ENCODE peak calls at places on chromosomes 7 and 10, in nine cellular contexts. One of them, this sample, is unnamed.

GRCh38 chr7:126702242-126703016 is 550.3 kb downstream of the GRM8 start:
- DNase-seq in SW 1271: no peak
- DNase-seq in stomach: no peak
- DNase-seq in A172: no peak
- DNase-seq in kidney: no peak
- DNase-seq in GM23248: no peak
- DNase-seq in KBM-7: peak; percentile 11
- DNase-seq in NCI-H1092 treated with DMSO at 0.1 percent for 48 hours: no peak
- DNase-seq in astrocyte of the spinal cord: no peak
- DNase-seq in this sample: no peak

GRCh38 chr7:77565917-77566316 is 28.8 kb downstream of the PTPN12 start:
- DNase-seq in SW 1271: no peak
- DNase-seq in stomach: no peak
- DNase-seq in A172: no peak
- DNase-seq in kidney: no peak
- DNase-seq in GM23248: peak; percentile 92
- DNase-seq in KBM-7: no peak
- DNase-seq in NCI-H1092 treated with DMSO at 0.1 percent for 48 hours: no peak
- DNase-seq in astrocyte of the spinal cord: no peak
- DNase-seq in this sample: no peak

GRCh38 chr7:84176716-84177115 is 17.9 kb downstream of the SEMA3A start:
- DNase-seq in SW 1271: no peak
- DNase-seq in stomach: no peak
- DNase-seq in A172: no peak
- DNase-seq in kidney: no peak
- DNase-seq in GM23248: peak; percentile 37
- DNase-seq in KBM-7: no peak
- DNase-seq in NCI-H1092 treated with DMSO at 0.1 percent for 48 hours: no peak
- DNase-seq in astrocyte of the spinal cord: no peak
- DNase-seq in this sample: no peak

GRCh38 chr7:39589323-39590111 is 23.3 kb downstream of the YAE1 start:
- DNase-seq in SW 1271: no peak
- DNase-seq in stomach: no peak
- DNase-seq in A172: peak; percentile 95
- DNase-seq in kidney: no peak
- DNase-seq in GM23248: peak; percentile 87
- DNase-seq in KBM-7: peak; percentile 94
- DNase-seq in NCI-H1092 treated with DMSO at 0.1 percent for 48 hours: no peak
- DNase-seq in astrocyte of the spinal cord: peak; percentile 89
- DNase-seq in this sample: peak; percentile 95

GRCh38 chr7:123871998-123872867 is 27.3 kb downstream of the HYAL4 start:
- DNase-seq in SW 1271: no peak
- DNase-seq in stomach: peak; percentile 65
- DNase-seq in A172: peak; percentile 53
- DNase-seq in kidney: no peak
- DNase-seq in GM23248: peak; percentile 50
- DNase-seq in KBM-7: peak; percentile 24
- DNase-seq in NCI-H1092 treated with DMSO at 0.1 percent for 48 hours: peak; percentile 87
- DNase-seq in astrocyte of the spinal cord: peak; percentile 52
- DNase-seq in this sample: peak; percentile 27

GRCh38 chr7:99193527-99194214 is 14.2 kb downstream of the KPNA7 start:
- DNase-seq in SW 1271: no peak
- DNase-seq in stomach: no peak
- DNase-seq in A172: peak; percentile 58
- DNase-seq in kidney: no peak
- DNase-seq in GM23248: peak; percentile 80
- DNase-seq in KBM-7: no peak
- DNase-seq in NCI-H1092 treated with DMSO at 0.1 percent for 48 hours: no peak
- DNase-seq in astrocyte of the spinal cord: peak; percentile 56
- DNase-seq in this sample: no peak

GRCh38 chr7:37421820-37422219 is 26.8 kb downstream of the ELMO1 start:
- DNase-seq in SW 1271: no peak
- DNase-seq in stomach: no peak
- DNase-seq in A172: no peak
- DNase-seq in kidney: no peak
- DNase-seq in GM23248: peak; percentile 17
- DNase-seq in KBM-7: no peak
- DNase-seq in NCI-H1092 treated with DMSO at 0.1 percent for 48 hours: no peak
- DNase-seq in astrocyte of the spinal cord: no peak
- DNase-seq in this sample: no peak

GRCh38 chr7:106608664-106609063 is 52.3 kb downstream of the CCDC71L start:
- DNase-seq in SW 1271: no peak
- DNase-seq in stomach: no peak
- DNase-seq in A172: no peak
- DNase-seq in kidney: no peak
- DNase-seq in GM23248: no peak
- DNase-seq in KBM-7: no peak
- DNase-seq in NCI-H1092 treated with DMSO at 0.1 percent for 48 hours: no peak
- DNase-seq in astrocyte of the spinal cord: no peak
- DNase-seq in this sample: no peak

GRCh38 chr10:102629661-102630614 is 14.3 kb upstream of the TRIM8 start:
- DNase-seq in SW 1271: peak; percentile 63
- DNase-seq in stomach: no peak
- DNase-seq in A172: peak; percentile 99
- DNase-seq in kidney: peak; percentile 81
- DNase-seq in GM23248: peak; percentile 83
- DNase-seq in KBM-7: peak; percentile 37
- DNase-seq in NCI-H1092 treated with DMSO at 0.1 percent for 48 hours: no peak
- DNase-seq in astrocyte of the spinal cord: peak; percentile 87
- DNase-seq in this sample: peak; percentile 85

GRCh38 chr7:157978766-157979165 is 608.9 kb downstream of the PTPRN2 start:
- DNase-seq in SW 1271: no peak
- DNase-seq in stomach: no peak
- DNase-seq in A172: no peak
- DNase-seq in kidney: peak; percentile 61
- DNase-seq in GM23248: no peak
- DNase-seq in KBM-7: no peak
- DNase-seq in NCI-H1092 treated with DMSO at 0.1 percent for 48 hours: no peak
- DNase-seq in astrocyte of the spinal cord: no peak
- DNase-seq in this sample: no peak

GRCh38 chr7:122038904-122039303 is 105.1 kb downstream of the AASS start:
- DNase-seq in SW 1271: no peak
- DNase-seq in stomach: no peak
- DNase-seq in A172: no peak
- DNase-seq in kidney: no peak
- DNase-seq in GM23248: peak; percentile 1
- DNase-seq in KBM-7: no peak
- DNase-seq in NCI-H1092 treated with DMSO at 0.1 percent for 48 hours: no peak
- DNase-seq in astrocyte of the spinal cord: peak; percentile 29
- DNase-seq in this sample: no peak

GRCh38 chr7:108335264-108335918 is 120.8 kb downstream of the NRCAM start:
- DNase-seq in SW 1271: no peak
- DNase-seq in stomach: no peak
- DNase-seq in A172: no peak
- DNase-seq in kidney: no peak
- DNase-seq in GM23248: peak; percentile 16
- DNase-seq in KBM-7: no peak
- DNase-seq in NCI-H1092 treated with DMSO at 0.1 percent for 48 hours: peak; percentile 88
- DNase-seq in astrocyte of the spinal cord: peak; percentile 18
- DNase-seq in this sample: no peak

GRCh38 chr10:124696446-124697392 is 47.5 kb downstream of the FAM53B start:
- DNase-seq in SW 1271: no peak
- DNase-seq in stomach: no peak
- DNase-seq in A172: no peak
- DNase-seq in kidney: peak; percentile 58
- DNase-seq in GM23248: no peak
- DNase-seq in KBM-7: no peak
- DNase-seq in NCI-H1092 treated with DMSO at 0.1 percent for 48 hours: no peak
- DNase-seq in astrocyte of the spinal cord: no peak
- DNase-seq in this sample: no peak

GRCh38 chr10:966466-967235 is 21.6 kb upstream of the GTPBP4 start:
- DNase-seq in SW 1271: no peak
- DNase-seq in stomach: no peak
- DNase-seq in A172: no peak
- DNase-seq in kidney: no peak
- DNase-seq in GM23248: no peak
- DNase-seq in KBM-7: no peak
- DNase-seq in NCI-H1092 treated with DMSO at 0.1 percent for 48 hours: no peak
- DNase-seq in astrocyte of the spinal cord: no peak
- DNase-seq in this sample: no peak

GRCh38 chr10:45673074-45673628 is 579 bp upstream of the ZFAND4 start:
- DNase-seq in SW 1271: no peak
- DNase-seq in stomach: no peak
- DNase-seq in A172: no peak
- DNase-seq in kidney: no peak
- DNase-seq in GM23248: peak; percentile 16
- DNase-seq in KBM-7: no peak
- DNase-seq in NCI-H1092 treated with DMSO at 0.1 percent for 48 hours: peak; percentile 19
- DNase-seq in astrocyte of the spinal cord: no peak
- DNase-seq in this sample: peak; percentile 5

GRCh38 chr7:33059635-33060034 is 2.9 kb downstream of the NT5C3A start:
- DNase-seq in SW 1271: no peak
- DNase-seq in stomach: no peak
- DNase-seq in A172: no peak
- DNase-seq in kidney: no peak
- DNase-seq in GM23248: no peak
- DNase-seq in KBM-7: no peak
- DNase-seq in NCI-H1092 treated with DMSO at 0.1 percent for 48 hours: no peak
- DNase-seq in astrocyte of the spinal cord: no peak
- DNase-seq in this sample: no peak

GRCh38 chr7:137081694-137082093 is 213.2 kb downstream of the CHRM2 start:
- DNase-seq in SW 1271: no peak
- DNase-seq in stomach: peak; percentile 36
- DNase-seq in A172: peak; percentile 49
- DNase-seq in kidney: peak; percentile 46
- DNase-seq in GM23248: peak; percentile 90
- DNase-seq in KBM-7: no peak
- DNase-seq in NCI-H1092 treated with DMSO at 0.1 percent for 48 hours: no peak
- DNase-seq in astrocyte of the spinal cord: peak; percentile 91
- DNase-seq in this sample: peak; percentile 97

GRCh38 chr7:73387908-73388414 is 45.6 kb upstream of the FZD9 start:
- DNase-seq in SW 1271: no peak
- DNase-seq in stomach: no peak
- DNase-seq in A172: no peak
- DNase-seq in kidney: no peak
- DNase-seq in GM23248: no peak
- DNase-seq in KBM-7: no peak
- DNase-seq in NCI-H1092 treated with DMSO at 0.1 percent for 48 hours: no peak
- DNase-seq in astrocyte of the spinal cord: no peak
- DNase-seq in this sample: no peak

GRCh38 chr7:35463176-35463575 is 209.3 kb upstream of the TBX20 start:
- DNase-seq in SW 1271: no peak
- DNase-seq in stomach: no peak
- DNase-seq in A172: no peak
- DNase-seq in kidney: no peak
- DNase-seq in GM23248: no peak
- DNase-seq in KBM-7: peak; percentile 79
- DNase-seq in NCI-H1092 treated with DMSO at 0.1 percent for 48 hours: no peak
- DNase-seq in astrocyte of the spinal cord: no peak
- DNase-seq in this sample: no peak

GRCh38 chr7:22561356-22561755 is 61.4 kb upstream of the STEAP1B start:
- DNase-seq in SW 1271: peak; percentile 89
- DNase-seq in stomach: no peak
- DNase-seq in A172: peak; percentile 98
- DNase-seq in kidney: peak; percentile 86
- DNase-seq in GM23248: peak; percentile 100
- DNase-seq in KBM-7: no peak
- DNase-seq in NCI-H1092 treated with DMSO at 0.1 percent for 48 hours: no peak
- DNase-seq in astrocyte of the spinal cord: peak; percentile 100
- DNase-seq in this sample: peak; percentile 99

GRCh38 chr10:118911361-118911760 is 118.2 kb upstream of the NANOS1 start:
- DNase-seq in SW 1271: peak; percentile 10
- DNase-seq in stomach: no peak
- DNase-seq in A172: peak; percentile 84
- DNase-seq in kidney: no peak
- DNase-seq in GM23248: peak; percentile 47
- DNase-seq in KBM-7: no peak
- DNase-seq in NCI-H1092 treated with DMSO at 0.1 percent for 48 hours: no peak
- DNase-seq in astrocyte of the spinal cord: peak; percentile 3
- DNase-seq in this sample: peak; percentile 12

GRCh38 chr10:84452006-84452405 is 123.6 kb downstream of the CCSER2 start:
- DNase-seq in SW 1271: no peak
- DNase-seq in stomach: no peak
- DNase-seq in A172: peak; percentile 8
- DNase-seq in kidney: no peak
- DNase-seq in GM23248: peak; percentile 57
- DNase-seq in KBM-7: no peak
- DNase-seq in NCI-H1092 treated with DMSO at 0.1 percent for 48 hours: no peak
- DNase-seq in astrocyte of the spinal cord: no peak
- DNase-seq in this sample: no peak

GRCh38 chr10:5014936-5015335 is 11.3 kb upstream of the AKR1C2 start:
- DNase-seq in SW 1271: no peak
- DNase-seq in stomach: no peak
- DNase-seq in A172: peak; percentile 19
- DNase-seq in kidney: no peak
- DNase-seq in GM23248: peak; percentile 42
- DNase-seq in KBM-7: no peak
- DNase-seq in NCI-H1092 treated with DMSO at 0.1 percent for 48 hours: no peak
- DNase-seq in astrocyte of the spinal cord: no peak
- DNase-seq in this sample: no peak

This sample was measured in retinal pigment epithelial cell.